ENCODE peak calls at places on chromosomes 12 and 14, in four cellular contexts. H, J, A and I are unnamed samples.

GRCh38 chr12:56898938-56899337 is 35.3 kb downstream of the SDR9C7 start:
- DNase-seq in H (no peak), J (no peak), A (no peak), I (no peak)

GRCh38 chr12:65878540-65878939 is 54.3 kb downstream of the HMGA2 start:
- DNase-seq in H (no peak), J (no peak), A (peak; percentile 86), I (no peak)

GRCh38 chr12:98653866-98654493 is 8.9 kb downstream of the APAF1 start:
- DNase-seq in H (no peak), J (peak; percentile 27), A (peak; percentile 62), I (peak; percentile 56)

GRCh38 chr12:9378430-9378835 is 170.2 kb upstream of the PZP start:
- DNase-seq in H (no peak), J (peak; percentile 38), A (peak; percentile 17), I (peak; percentile 15)

GRCh38 chr14:51080622-51081021 is 14.3 kb downstream of the TRIM9 start:
- DNase-seq in H (no peak), J (no peak), A (no peak), I (no peak)

GRCh38 chr12:16350682-16351081 is 3.2 kb downstream of the MGST1 start:
- DNase-seq in H (peak; percentile 67), J (no peak), A (peak; percentile 91), I (no peak)

GRCh38 chr12:48119834-48120195 is 651 bp downstream of the PFKM start:
- DNase-seq in H (no peak), J (no peak), A (no peak), I (no peak)

GRCh38 chr12:92292016-92292415 is 146.4 kb upstream of the BTG1 start:
- DNase-seq in H (no peak), J (no peak), A (peak; percentile 43), I (no peak)

GRCh38 chr12:49301759-49302158 is 6.8 kb downstream of the PRPH start:
- DNase-seq in H (no peak), J (no peak), A (no peak), I (no peak)

GRCh38 chr12:130775953-130776856 is 60.1 kb upstream of the RIMBP2 start:
- DNase-seq in H (peak; percentile 50), J (peak; percentile 14), A (peak; percentile 77), I (peak; percentile 27)

GRCh38 chr12:5807538-5808219 is 137.4 kb downstream of the ANO2 start:
- DNase-seq in H (no peak), J (no peak), A (peak; percentile 47), I (no peak)

GRCh38 chr12:11861864-11862600 is 208.7 kb upstream of the BCL2L14 start:
- DNase-seq in H (no peak), J (no peak), A (no peak), I (no peak)

GRCh38 chr12:117334098-117334497 is 27.3 kb downstream of the NOS1 start:
- DNase-seq in H (no peak), J (no peak), A (no peak), I (no peak)

GRCh38 chr14:105173901-105174894 is 5.6 kb upstream of the JAG2 start:
- DNase-seq in H (no peak), J (no peak), A (no peak), I (no peak)

GRCh38 chr12:26643532-26644315 is 189.3 kb downstream of the ITPR2 start:
- DNase-seq in H (no peak), J (no peak), A (no peak), I (no peak)

GRCh38 chr12:49259452-49259851 is 5.4 kb upstream of the TUBA1C start:
- DNase-seq in H (no peak), J (no peak), A (no peak), I (no peak)

GRCh38 chr14:75310295-75311059 is 31.8 kb downstream of the FOS start:
- DNase-seq in H (peak; percentile 88), J (peak; percentile 82), A (peak; percentile 86), I (no peak)

GRCh38 chr12:130925616-130926015 is 28.1 kb upstream of the ADGRD1 start:
- DNase-seq in H (no peak), J (no peak), A (no peak), I (no peak)